ENCODE peak calls at places on chromosomes 12 and 14, in six cellular contexts. F is heart left ventricle, Z is neural progenitor cell, X is right lobe of liver, M is psoas muscle, K is thoracic aorta. U is an unnamed sample. For H3K36me3, the result is how much of the 10 kb centered on the place peaks cover.

GRCh38 chr14:23175823-23176222 is 7.6 kb downstream of the SLC7A8 start:
- DNase-seq in X (no peak), F (no peak), M (no peak), Z (no peak), K (no peak), U (no peak)

GRCh38 chr12:27277846-27278260 is 33.8 kb downstream of the STK38L start:
- DNase-seq in K (peak), Z (no peak), X (peak), M (no peak), F (peak), U (peak)

GRCh38 chr12:45730116-45730841 is 773 bp downstream of the ARID2 start:
- DNase-seq in X (peak), K (no peak), F (peak), Z (peak), M (peak), U (peak)

GRCh38 chr14:68392393-68393085 is 400.3 kb downstream of the ZFP36L1 start:
- DNase-seq in F (peak), Z (peak), K (no peak), X (peak), M (peak), U (no peak)

GRCh38 chr12:26434299-26434915 is 239.0 kb downstream of the SSPN start:
- DNase-seq in K (no peak), Z (peak), F (no peak), M (no peak), X (no peak), U (peak)

GRCh38 chr12:19220205-19220604 is 90.7 kb downstream of the PLEKHA5 start:
- DNase-seq in F (no peak), X (no peak), K (no peak), Z (no peak), M (no peak), U (no peak)

GRCh38 chr12:48998497-48999353 is 450 bp downstream of the DDN start:
- DNase-seq in Z (peak), K (no peak), M (peak), F (no peak), X (no peak), U (no peak)

GRCh38 chr12:61848893-61849292 is 411.3 kb upstream of the USP15 start:
- DNase-seq in M (no peak), X (no peak), K (no peak), Z (no peak), F (no peak), U (no peak)

GRCh38 chr14:31834616-31835015 is 242.5 kb upstream of the ARHGAP5 start:
- DNase-seq in F (no peak), Z (no peak), K (no peak), M (no peak), X (no peak), U (no peak)

GRCh38 chr14:20578325-20578724 is 9.5 kb downstream of the RNASE11 start:
- DNase-seq in K (no peak), F (no peak), M (no peak), Z (peak), X (no peak), U (no peak)

GRCh38 chr12:42428850-42429249 is 102.9 kb downstream of the PPHLN1 start:
- DNase-seq in K (no peak), M (no peak), X (no peak), F (no peak), Z (no peak), U (no peak)

GRCh38 chr14:72237722-72238666 is 305.8 kb downstream of the RGS6 start:
- DNase-seq in K (no peak), F (no peak), Z (no peak), X (no peak), M (no peak), U (no peak)

GRCh38 chr14:67004521-67004920 is 184.7 kb upstream of the GARIN2 start:
- DNase-seq in M (no peak), F (no peak), Z (no peak), K (no peak), X (no peak), U (no peak)

GRCh38 chr12:2451025-2451424 is 343.7 kb upstream of the FKBP4 start:
- DNase-seq in Z (no peak), F (no peak), X (no peak), M (no peak), K (no peak), U (peak)

GRCh38 chr12:57173089-57173488 is 25.7 kb upstream of the LRP1-AS start:
- DNase-seq in Z (peak), X (no peak), M (no peak), F (no peak), K (no peak), U (peak)

GRCh38 chr12:15996254-15996653 is 85.1 kb downstream of the DERA start:
- DNase-seq in K (no peak), X (peak), Z (no peak), F (peak), M (no peak), U (peak)

GRCh38 chr14:77620222-77620865 is 3.9 kb upstream of the SPTLC2 start:
- DNase-seq in M (no peak), F (no peak), X (no peak), K (no peak), Z (no peak), U (no peak)

GRCh38 chr12:27343255-27344000 is 10.8 kb downstream of the BMAL2 start:
- DNase-seq in X (no peak), Z (no peak), F (no peak), K (no peak), M (no peak), U (no peak)

GRCh38 chr12:64608901-64609542 is 1.3 kb upstream of the RASSF3 start:
- DNase-seq in K (no peak), M (no peak), X (no peak), F (no peak), Z (peak), U (peak)

DNA sequence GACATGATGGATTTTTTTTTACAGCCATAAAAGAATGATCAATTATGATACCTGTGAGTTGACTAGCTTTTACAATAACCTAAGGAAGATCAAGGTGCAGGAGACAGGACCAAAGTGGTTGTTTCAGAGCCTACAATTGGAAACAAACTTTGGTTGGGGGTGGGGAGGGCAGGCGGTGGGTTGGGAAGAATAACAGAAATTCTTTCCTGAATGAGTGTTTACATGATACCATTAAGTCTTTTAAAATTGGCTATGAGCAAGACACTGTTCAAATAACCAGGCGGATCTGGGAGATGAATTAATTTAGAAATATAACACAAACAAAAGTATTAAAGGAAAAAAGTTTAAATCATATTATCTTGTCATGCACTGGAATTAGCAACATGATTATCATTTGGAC is 7.2 kb downstream of the NFYB start:
- DNase-seq in Z (no peak), X (no peak), F (no peak), K (no peak), M (no peak), U (no peak)
- H3K36me3 ChIP-seq in Z (under half), X (under half), F (half or more), K (under half), M (half or more), U (half or more)

DNA sequence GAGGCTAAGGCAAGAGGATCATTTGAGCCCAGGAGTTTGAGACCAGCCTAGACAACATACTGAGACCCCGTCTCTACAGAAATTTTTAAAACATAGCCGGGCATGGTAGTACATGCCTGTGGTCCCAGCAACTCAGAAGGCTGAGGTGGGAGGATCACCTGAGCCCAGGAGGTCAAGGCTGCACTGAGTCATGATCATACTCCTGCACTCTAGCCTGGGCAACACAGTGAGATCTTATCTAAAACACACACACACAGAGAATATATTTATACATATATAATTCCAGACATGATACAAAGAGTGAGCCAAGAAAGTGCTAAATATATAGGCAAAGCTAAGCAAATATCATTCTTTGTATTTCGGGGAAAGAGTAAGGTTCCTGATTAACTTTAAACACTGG is 9.4 kb downstream of the ZFC3H1 start:
- DNase-seq in Z (no peak), X (no peak), M (no peak), F (no peak), K (no peak), U (no peak)
- H3K36me3 ChIP-seq in Z (under half), X (under half), M (half or more), F (half or more), K (under half), U (half or more)

GRCh38 chr14:102983496-102983895 is 61.0 kb downstream of the AMN start:
- DNase-seq in K (no peak), Z (no peak), X (no peak), M (no peak), F (no peak), U (no peak)
- H3K36me3 ChIP-seq in K (half or more), Z (under half), X (under half), M (half or more), F (half or more), U (under half)

GRCh38 chr14:103740991-103741689 is 25.5 kb downstream of the ZFYVE21 start:
- DNase-seq in X (peak), F (no peak), K (no peak), Z (no peak), M (no peak), U (no peak)

GRCh38 chr14:103739793-103740501 is 24.3 kb downstream of the ZFYVE21 start:
- DNase-seq in X (peak), Z (no peak), K (no peak), F (no peak), M (no peak), U (no peak)

GRCh38 chr14:103737432-103738045 is 21.9 kb downstream of the ZFYVE21 start:
- DNase-seq in K (no peak), F (no peak), X (peak), M (no peak), Z (no peak), U (no peak)

GRCh38 chr14:103738706-103739451 is 23.3 kb downstream of the ZFYVE21 start:
- DNase-seq in Z (no peak), K (no peak), F (no peak), M (no peak), X (peak), U (no peak)

GRCh38 chr14:103739466-103739792 is 23.8 kb downstream of the ZFYVE21 start:
- DNase-seq in X (no peak), F (no peak), M (no peak), Z (no peak), K (no peak), U (no peak)
- H3K36me3 ChIP-seq in X (under half), F (half or more), M (half or more), Z (under half), K (under half), U (under half)

U was measured in MG63.